ENCODE peak calls at places on chromosomes 4 and X, in nine cellular contexts. P is activated B cell treated with CpG ODN at 0.5 μM for 24 hours; E is pancreas; R is AG04449; X is fibroblast of mammary gland; Z is CD8-positive, alpha-beta T cell; H is brain microvascular endothelial cell; M is left ventricle myocardium inferior; F is GM13976. G is an unnamed sample.

GRCh38 chr4:83128235-83128929 is 13.9 kb upstream of the PLAC8 start:
- DNase-seq in P (no peak), E (no peak), R (peak), X (peak), Z (no peak), H (peak), M (no peak), F (no peak), G (no peak)

GRCh38 chr4:38723114-38723513 is 59.1 kb downstream of the KLF3 start:
- DNase-seq in P (no peak), E (no peak), R (no peak), X (no peak), Z (no peak), H (no peak), M (no peak), F (no peak), G (no peak)

GRCh38 chr4:176222149-176222548 is 26.8 kb upstream of the SPATA4 start:
- DNase-seq in P (no peak), E (no peak), R (no peak), X (no peak), Z (no peak), H (no peak), M (no peak), F (no peak), G (no peak)

GRCh38 chr4:66048861-66049260 is 378.6 kb upstream of the EPHA5 start:
- DNase-seq in P (no peak), E (no peak), R (no peak), X (peak), Z (no peak), H (peak), M (no peak), F (no peak), G (no peak)

GRCh38 chr4:150863456-150863855 is 151.6 kb downstream of the LRBA start:
- DNase-seq in P (no peak), E (no peak), R (no peak), X (no peak), Z (no peak), H (no peak), M (no peak), F (no peak), G (no peak)

GRCh38 chr4:57040510-57040909 is 61.8 kb downstream of the POLR2B start:
- DNase-seq in P (no peak), E (no peak), R (no peak), X (no peak), Z (no peak), H (no peak), M (no peak), F (no peak), G (no peak)

GRCh38 chrX:136828830-136829229 is 48.1 kb upstream of the ARHGEF6 start:
- DNase-seq in P (no peak), E (no peak), R (no peak), X (no peak), Z (no peak), H (no peak), M (no peak), F (no peak), G (no peak)

GRCh38 chr4:128570380-128570779 is 239.1 kb upstream of the JADE1 start:
- DNase-seq in P (no peak), E (no peak), R (no peak), X (peak), Z (no peak), H (peak), M (peak), F (no peak), G (peak)

GRCh38 chrX:125248931-125249330 is 70.7 kb upstream of the TEX13C start:
- DNase-seq in P (no peak), E (no peak), R (no peak), X (no peak), Z (no peak), H (no peak), M (no peak), F (no peak), G (no peak)

GRCh38 chr4:152458801-152459302 is 77.0 kb downstream of the FBXW7 start:
- DNase-seq in P (no peak), E (no peak), R (no peak), X (no peak), Z (no peak), H (no peak), M (no peak), F (peak), G (no peak)

GRCh38 chrX:10119399-10119990 is 37.3 kb upstream of the CLCN4 start:
- DNase-seq in P (peak), E (no peak), R (peak), X (peak), Z (peak), H (peak), M (no peak), F (peak), G (peak)

GRCh38 chrX:17968367-17968766 is 107.3 kb upstream of the RAI2 start:
- DNase-seq in P (no peak), E (no peak), R (no peak), X (no peak), Z (no peak), H (no peak), M (no peak), F (no peak), G (no peak)

GRCh38 chr4:10013722-10014121 is 7.6 kb downstream of the SLC2A9 start:
- DNase-seq in P (no peak), E (no peak), R (no peak), X (peak), Z (peak), H (peak), M (peak), F (peak), G (peak)

GRCh38 chr4:10622728-10623127 is 61.8 kb downstream of the CLNK start:
- DNase-seq in P (no peak), E (no peak), R (no peak), X (no peak), Z (no peak), H (no peak), M (no peak), F (peak), G (no peak)

GRCh38 chrX:20128678-20129077 is 12.0 kb upstream of the MAP7D2 start:
- DNase-seq in P (no peak), E (no peak), R (no peak), X (peak), Z (no peak), H (no peak), M (no peak), F (no peak), G (no peak)

GRCh38 chrX:39688576-39689373 is 409.0 kb downstream of the BCOR start:
- DNase-seq in P (no peak), E (peak), R (no peak), X (no peak), Z (no peak), H (no peak), M (peak), F (peak), G (peak)

GRCh38 chr4:154124539-154125255 is 335.8 kb upstream of the SFRP2 start:
- DNase-seq in P (no peak), E (no peak), R (peak), X (peak), Z (no peak), H (peak), M (no peak), F (no peak), G (no peak)

GRCh38 chr4:166165829-166166420 is 292.9 kb downstream of the TLL1 start:
- DNase-seq in P (no peak), E (no peak), R (no peak), X (peak), Z (no peak), H (peak), M (no peak), F (peak), G (no peak)

GRCh38 chr4:26441771-26442170 is 48.5 kb downstream of the CCKAR start:
- DNase-seq in P (no peak), E (no peak), R (no peak), X (no peak), Z (no peak), H (no peak), M (no peak), F (no peak), G (no peak)

GRCh38 chr4:42954925-42955669 is 62.6 kb downstream of the GRXCR1 start:
- DNase-seq in P (no peak), E (no peak), R (no peak), X (no peak), Z (no peak), H (no peak), M (peak), F (no peak), G (no peak)

GRCh38 chrX:10235851-10236250 is 79.1 kb downstream of the CLCN4 start:
- DNase-seq in P (no peak), E (no peak), R (peak), X (peak), Z (no peak), H (peak), M (no peak), F (no peak), G (no peak)

GRCh38 chrX:46770817-46771163 is 11.9 kb upstream of the SLC9A7 start:
- DNase-seq in P (no peak), E (no peak), R (peak), X (peak), Z (no peak), H (peak), M (no peak), F (no peak), G (no peak)

GRCh38 chr4:118849867-118850812 is 14.2 kb upstream of the SEC24D start:
- DNase-seq in P (no peak), E (no peak), R (no peak), X (no peak), Z (peak), H (no peak), M (no peak), F (peak), G (no peak)

GRCh38 chr4:124202106-124202505 is 510.4 kb downstream of the ANKRD50 start:
- DNase-seq in P (no peak), E (no peak), R (no peak), X (peak), Z (no peak), H (no peak), M (peak), F (no peak), G (no peak)

GRCh38 chr4:5750052-5750950 is 39.3 kb downstream of the EVC start:
- DNase-seq in P (no peak), E (no peak), R (peak), X (peak), Z (no peak), H (peak), M (no peak), F (peak), G (no peak)

GRCh38 chr4:147682755-147683154 is 1.2 kb downstream of the PRMT9 start:
- DNase-seq in P (no peak), E (no peak), R (no peak), X (no peak), Z (no peak), H (no peak), M (no peak), F (no peak), G (no peak)

GRCh38 chr4:155878611-155879010 is 12.5 kb upstream of the ASIC5 start:
- DNase-seq in P (no peak), E (no peak), R (no peak), X (no peak), Z (no peak), H (no peak), M (no peak), F (no peak), G (no peak)

GRCh38 chr4:169619518-169619957 is 840 bp upstream of the CLCN3 start:
- DNase-seq in P (peak), E (no peak), R (no peak), X (peak), Z (peak), H (peak), M (no peak), F (peak), G (peak)

GRCh38 chrX:413322-414201 is 26.9 kb upstream of the PPP2R3B start:
- DNase-seq in P (no peak), E (peak), R (no peak), X (no peak), Z (no peak), H (peak), M (peak), F (no peak), G (no peak)

GRCh38 chrX:68018248-68019203 is 414.8 kb downstream of the OPHN1 start:
- DNase-seq in P (no peak), E (peak), R (no peak), X (peak), Z (no peak), H (peak), M (no peak), F (no peak), G (no peak)

GRCh38 chr4:71270901-71271300 is 67.9 kb upstream of the SLC4A4 start:
- DNase-seq in P (no peak), E (no peak), R (no peak), X (peak), Z (peak), H (no peak), M (no peak), F (peak), G (no peak)
- TF ChIP-seq CTCF in P (no peak), E (peak), R (peak), X (peak), Z (peak), H (peak), M (peak), F (peak), G (no peak)

GRCh38 chr4:122759639-122760310 is 27.3 kb downstream of the BBS12 start:
- DNase-seq in P (no peak), E (no peak), R (no peak), X (peak), Z (no peak), H (no peak), M (no peak), F (no peak), G (no peak)
- TF ChIP-seq CTCF in P (no peak), E (no peak), R (peak), X (peak), Z (no peak), H (peak), M (no peak), F (no peak), G (no peak)

DNA sequence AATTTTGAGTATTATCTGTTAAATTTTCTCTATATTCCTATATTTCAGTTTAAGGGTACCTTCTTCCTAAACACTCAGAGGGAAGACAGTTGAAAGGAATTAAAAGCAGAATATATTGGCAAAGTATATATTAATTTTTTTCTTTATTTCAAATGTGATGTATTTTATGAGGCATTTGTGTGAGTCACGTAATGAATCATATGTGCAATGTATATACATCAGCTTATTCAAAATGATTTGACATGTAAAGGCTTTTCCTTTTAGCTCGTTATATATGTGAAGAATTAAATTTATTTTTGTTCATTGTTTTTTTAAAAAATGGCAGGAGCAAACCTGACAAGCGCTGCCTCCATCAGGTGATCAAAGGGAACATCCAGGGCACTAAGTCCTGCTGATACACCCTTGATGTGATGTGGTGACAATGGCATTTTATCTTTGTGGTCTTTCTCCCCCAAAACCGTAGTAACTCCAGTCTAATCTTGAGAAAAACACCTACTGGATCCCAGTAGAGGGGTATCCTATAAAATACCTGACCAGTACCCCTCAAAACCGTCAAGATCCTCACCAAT is 8.9 kb downstream of the WWC2 start:
- DNase-seq in P (no peak), E (no peak), R (no peak), X (peak), Z (no peak), H (no peak), M (no peak), F (no peak), G (no peak)
- TF ChIP-seq CTCF in P (no peak), E (no peak), R (no peak), X (no peak), Z (no peak), H (no peak), M (no peak), F (no peak), G (no peak)

GRCh38 chr4:122914292-122914904 is 8.0 kb downstream of the NUDT6 start:
- DNase-seq in P (no peak), E (no peak), R (no peak), X (peak), Z (peak), H (no peak), M (no peak), F (peak), G (no peak)
- TF ChIP-seq CTCF in P (no peak), E (no peak), R (peak), X (peak), Z (no peak), H (peak), M (peak), F (peak), G (peak)